ENCODE peak calls at places on chromosomes 7 and 10, in four cellular contexts. X is K562, Y is GM12878, Z is H1. V is an unnamed sample.

GRCh38 chr10:21526952-21527633 is 1.6 kb upstream of the SKIDA1 start:
- DNase-seq in X (peak; percentile 65), Y (no peak), Z (no peak), V (peak; percentile 70)

GRCh38 chr7:42236266-42237161 is 495 bp downstream of the GLI3 start:
- DNase-seq in X (no peak), Z (no peak), Y (no peak), V (no peak)

GRCh38 chr7:100166317-100166940 is 2.0 kb downstream of the GAL3ST4 start:
- DNase-seq in Z (no peak), Y (no peak), X (no peak), V (no peak)

GRCh38 chr10:96306516-96306915 is 2.3 kb downstream of the DNTT start:
- DNase-seq in Y (no peak), Z (no peak), X (no peak), V (no peak)

GRCh38 chr7:91064052-91064451 is 200.2 kb upstream of the FZD1 start:
- DNase-seq in Z (no peak), X (no peak), Y (no peak), V (no peak)

GRCh38 chr7:139602143-139602722 is 78.7 kb downstream of the CLEC2L start:
- DNase-seq in Z (no peak), Y (no peak), X (peak; percentile 53), V (peak; percentile 37)

GRCh38 chr10:131101011-131101410 is 210.5 kb downstream of the TCERG1L start:
- DNase-seq in Z (no peak), Y (no peak), X (no peak), V (no peak)

GRCh38 chr10:25226775-25227682 is 52.2 kb downstream of the GPR158 start:
- DNase-seq in Z (peak; percentile 17), Y (peak; percentile 4), X (peak; percentile 9), V (peak; percentile 21)

GRCh38 chr7:37504791-37505190 is 56.1 kb upstream of the ELMO1 start:
- DNase-seq in X (no peak), Y (no peak), Z (no peak), V (no peak)

GRCh38 chr7:98251251-98251843 is 685 bp downstream of the TECPR1 start:
- DNase-seq in Z (no peak), Y (no peak), X (peak; percentile 17), V (peak; percentile 63)

GRCh38 chr10:61835909-61836232 is 65.6 kb upstream of the ARID5B start:
- DNase-seq in Y (no peak), X (no peak), Z (no peak), V (no peak)

GRCh38 chr10:26931223-26931622 is 70.5 kb upstream of the ABI1 start:
- DNase-seq in Z (no peak), X (peak; percentile 7), Y (no peak), V (peak; percentile 45)

GRCh38 chr7:92751902-92752901 is 84.2 kb downstream of the CDK6 start:
- DNase-seq in Y (no peak), X (no peak), Z (no peak), V (peak; percentile 93)

GRCh38 chr7:5630670-5631069 is 150.8 kb downstream of the RNF216 start:
- DNase-seq in Y (no peak), X (no peak), Z (no peak), V (no peak)

GRCh38 chr7:31108097-31108657 is 56.1 kb downstream of the ADCYAP1R1 start:
- DNase-seq in Y (no peak), Z (no peak), X (no peak), V (no peak)

GRCh38 chr7:134891262-134892001 is 94.9 kb upstream of the AGBL3 start:
- DNase-seq in Y (no peak), X (no peak), Z (peak; percentile 25), V (peak; percentile 98)

GRCh38 chr7:135160098-135160857 is 10.2 kb downstream of the CYREN start:
- DNase-seq in X (peak; percentile 44), Z (no peak), Y (no peak), V (no peak)

GRCh38 chr10:593901-594457 is 95.5 kb downstream of the DIP2C start:
- DNase-seq in Y (no peak), X (no peak), Z (no peak), V (no peak)

DNA sequence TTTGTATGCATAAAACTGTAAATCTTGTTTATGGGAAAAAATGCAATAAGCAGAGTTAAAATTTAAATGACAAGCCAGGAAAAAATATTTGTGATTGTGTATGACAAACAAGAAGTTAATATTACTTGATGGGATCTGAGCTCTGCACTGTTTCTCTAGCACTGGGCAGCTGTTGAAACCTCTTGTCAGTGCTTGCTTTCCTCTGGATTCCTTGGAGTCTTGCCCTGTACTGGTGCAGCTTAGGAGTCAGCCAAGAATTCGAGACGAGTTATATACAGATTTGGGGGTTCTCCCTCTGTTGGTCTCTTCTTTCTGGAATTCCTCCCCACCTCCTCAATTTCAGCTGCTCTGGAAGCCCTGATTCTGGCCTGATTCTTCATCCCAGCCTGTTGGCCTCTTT is 24.3 kb upstream of the OPN4 start:
- DNase-seq in X (no peak), Z (no peak), Y (no peak), V (no peak)
- TF ChIP-seq KDM1A in X (no peak), Z (no peak), Y (no peak), V (no peak)

GRCh38 chr7:128275651-128276050 is 34.6 kb downstream of the LEP start:
- DNase-seq in X (no peak), Y (no peak), Z (no peak), V (no peak)
- TF ChIP-seq SP1 in X (no peak), Y (no peak), Z (no peak), V (no peak)

DNA sequence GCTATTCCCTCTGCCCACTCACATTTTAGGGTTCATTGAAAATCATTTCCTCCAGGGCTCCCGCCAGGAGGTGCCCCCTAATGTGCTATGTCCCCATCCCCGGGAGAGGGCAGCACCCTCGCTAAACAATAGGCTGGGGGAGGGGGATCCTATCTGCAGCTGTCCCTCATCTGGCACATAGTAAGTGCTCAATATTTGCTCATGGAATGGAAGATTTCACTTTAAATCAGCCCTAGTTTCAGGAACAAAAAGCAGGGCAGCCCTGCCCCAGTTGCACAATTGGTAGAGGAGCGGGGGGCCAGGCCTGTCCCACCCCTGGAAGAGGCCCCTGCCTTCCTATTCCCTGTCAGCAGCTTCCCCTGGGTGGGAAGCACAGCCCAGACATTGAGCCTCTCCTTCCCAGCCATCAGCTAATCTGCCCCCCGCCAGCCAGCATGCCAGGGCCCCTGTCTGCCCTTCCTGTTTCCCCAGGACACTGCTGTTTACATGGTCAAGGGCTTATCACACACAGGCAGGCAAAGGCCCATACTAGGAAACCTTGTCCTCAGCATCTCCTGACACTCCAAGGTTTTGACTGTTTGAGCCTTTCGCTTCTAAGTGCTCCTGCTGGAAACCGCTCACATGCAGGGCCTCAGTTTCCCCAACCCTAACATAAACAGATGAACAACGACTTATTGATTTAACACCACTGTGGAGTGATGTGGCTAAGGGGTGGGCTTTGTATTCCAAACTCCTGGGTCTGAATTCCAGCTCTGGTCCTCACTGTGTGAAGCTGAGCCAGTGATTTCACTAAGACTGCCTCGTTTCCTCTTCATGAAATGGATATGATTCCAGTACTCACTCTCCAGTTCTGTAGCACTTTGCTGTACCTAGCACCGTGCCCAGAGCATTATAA is 130.7 kb upstream of the ZMIZ1 start:
- DNase-seq in Y (no peak), Z (no peak), X (peak; percentile 84), V (peak; percentile 61)
- TF ChIP-seq USF2 in Y (no peak), Z (no peak), X (no peak), V (no peak)

GRCh38 chr10:74337330-74338016 is 186.5 kb downstream of the ADK start:
- DNase-seq in Z (no peak), Y (no peak), X (no peak), V (no peak)
- TF ChIP-seq KDM1A in Z (no peak), Y (no peak), X (no peak), V (no peak)

DNA sequence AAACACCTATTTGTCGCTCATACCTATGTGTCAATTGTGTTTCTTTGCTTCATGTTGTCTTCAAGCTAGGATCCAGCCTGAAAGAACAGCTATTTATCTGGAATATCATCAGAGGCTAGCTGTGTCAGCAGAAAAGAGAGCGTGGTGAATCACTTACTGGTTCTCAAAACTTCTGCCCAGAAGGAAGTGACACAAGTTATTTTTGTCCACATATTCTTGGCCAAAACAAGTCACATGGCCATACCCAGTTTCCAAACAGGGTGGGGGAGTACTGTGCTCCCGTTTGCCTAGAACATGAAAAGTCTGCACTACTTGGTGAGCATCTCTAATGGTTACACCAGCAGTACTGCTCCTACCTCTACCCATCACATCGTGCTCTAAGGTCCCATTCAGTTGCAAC is 160.9 kb upstream of the CSTF2T start:
- DNase-seq in Y (no peak), X (no peak), Z (no peak), V (no peak)
- TF ChIP-seq SP1 in Y (no peak), X (no peak), Z (no peak), V (no peak)

GRCh38 chr10:44786451-44786850 is 124.7 kb upstream of the TMEM72 start:
- DNase-seq in Z (no peak), Y (no peak), X (no peak), V (no peak)
- TF ChIP-seq USF2 in Z (no peak), Y (no peak), X (no peak), V (no peak)

GRCh38 chr10:72464438-72464837 is 109.7 kb upstream of the DNAJB12 start:
- DNase-seq in Y (no peak), Z (no peak), X (no peak), V (no peak)

GRCh38 chr10:72461085-72461484 is 106.4 kb upstream of the DNAJB12 start:
- DNase-seq in Z (no peak), Y (no peak), X (no peak), V (no peak)

GRCh38 chr10:72470670-72471069 is 116.0 kb upstream of the DNAJB12 start:
- DNase-seq in Z (no peak), Y (no peak), X (no peak), V (no peak)

GRCh38 chr10:72462261-72462660 is 107.5 kb upstream of the DNAJB12 start:
- DNase-seq in X (no peak), Z (no peak), Y (no peak), V (no peak)

DNA sequence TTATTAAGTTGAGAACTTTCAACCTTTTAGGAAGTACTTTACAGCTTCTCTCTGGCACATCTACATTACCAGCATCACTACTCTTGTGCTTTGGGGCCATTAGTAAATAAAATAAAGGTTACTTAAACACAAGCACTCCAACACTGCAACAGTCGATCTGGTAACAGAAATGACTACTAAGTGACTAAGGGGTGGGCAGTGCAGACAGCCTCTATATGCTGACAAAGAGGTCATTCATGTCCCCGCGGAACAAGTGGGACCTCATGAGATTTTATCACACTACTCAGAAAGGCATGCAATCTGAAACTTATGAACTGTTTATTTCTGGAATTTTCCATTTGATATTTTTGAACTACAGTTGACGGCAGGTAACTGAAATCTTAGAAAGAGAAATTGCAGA is 111.3 kb upstream of the DNAJB12 start:
- DNase-seq in Z (no peak), X (no peak), Y (no peak), V (peak; percentile 52)
- TF ChIP-seq KDM1A in Z (no peak), X (no peak), Y (no peak), V (no peak)

GRCh38 chr7:154302380-154302779 is 250.2 kb downstream of the DPP6 start:
- DNase-seq in X (no peak), Y (no peak), Z (no peak), V (peak; percentile 85)
- TF ChIP-seq SP1 in X (no peak), Y (no peak), Z (no peak), V (no peak)